ENCODE peak calls at places on chromosomes 13 and 19, in seven cellular contexts. One of them, this sample, is unnamed.

GRCh38 chr13:20121154-20121515 is 39.7 kb downstream of the GJA3 start:
- DNase-seq in GM06990: no peak
- DNase-seq in CD4-positive, alpha-beta T cell: no peak
- DNase-seq in fibroblast of mammary gland: no peak
- DNase-seq in cardiac fibroblast: no peak
- DNase-seq in GM10248: no peak
- DNase-seq in GDM1: peak; percentile 23
- DNase-seq in this sample: no peak

GRCh38 chr19:58395220-58395978 is at the start of gene RNF225:
- DNase-seq in GM06990: no peak
- DNase-seq in CD4-positive, alpha-beta T cell: no peak
- DNase-seq in fibroblast of mammary gland: peak; percentile 13
- DNase-seq in cardiac fibroblast: no peak
- DNase-seq in GM10248: no peak
- DNase-seq in GDM1: no peak
- DNase-seq in this sample: no peak

GRCh38 chr13:34176636-34177035 is 358.7 kb downstream of the RFC3 start:
- DNase-seq in GM06990: no peak
- DNase-seq in CD4-positive, alpha-beta T cell: no peak
- DNase-seq in fibroblast of mammary gland: no peak
- DNase-seq in cardiac fibroblast: no peak
- DNase-seq in GM10248: no peak
- DNase-seq in GDM1: no peak
- DNase-seq in this sample: no peak

GRCh38 chr19:40601061-40601973 is at the start of gene LTBP4:
- DNase-seq in GM06990: no peak
- DNase-seq in CD4-positive, alpha-beta T cell: no peak
- DNase-seq in fibroblast of mammary gland: no peak
- DNase-seq in cardiac fibroblast: peak; percentile 28
- DNase-seq in GM10248: no peak
- DNase-seq in GDM1: no peak
- DNase-seq in this sample: no peak

GRCh38 chr13:76293346-76293745 is 592.9 kb downstream of the KCTD12 start:
- DNase-seq in GM06990: no peak
- DNase-seq in CD4-positive, alpha-beta T cell: no peak
- DNase-seq in fibroblast of mammary gland: peak; percentile 75
- DNase-seq in cardiac fibroblast: peak; percentile 90
- DNase-seq in GM10248: no peak
- DNase-seq in GDM1: no peak
- DNase-seq in this sample: peak; percentile 82

GRCh38 chr19:29170554-29170953 is 42.4 kb downstream of the UQCRFS1 start:
- DNase-seq in GM06990: peak; percentile 7
- DNase-seq in CD4-positive, alpha-beta T cell: no peak
- DNase-seq in fibroblast of mammary gland: no peak
- DNase-seq in cardiac fibroblast: no peak
- DNase-seq in GM10248: no peak
- DNase-seq in GDM1: no peak
- DNase-seq in this sample: no peak

GRCh38 chr19:29715695-29716581 is 877 bp upstream of the C19orf12 start:
- DNase-seq in GM06990: no peak
- DNase-seq in CD4-positive, alpha-beta T cell: no peak
- DNase-seq in fibroblast of mammary gland: peak; percentile 46
- DNase-seq in cardiac fibroblast: peak; percentile 46
- DNase-seq in GM10248: no peak
- DNase-seq in GDM1: no peak
- DNase-seq in this sample: no peak

GRCh38 chr19:50383307-50383851 is 768 bp upstream of the POLD1 start:
- DNase-seq in GM06990: no peak
- DNase-seq in CD4-positive, alpha-beta T cell: no peak
- DNase-seq in fibroblast of mammary gland: no peak
- DNase-seq in cardiac fibroblast: no peak
- DNase-seq in GM10248: no peak
- DNase-seq in GDM1: no peak
- DNase-seq in this sample: no peak

GRCh38 chr19:1451916-1452801 is 2.2 kb downstream of the APC2 start:
- DNase-seq in GM06990: no peak
- DNase-seq in CD4-positive, alpha-beta T cell: no peak
- DNase-seq in fibroblast of mammary gland: no peak
- DNase-seq in cardiac fibroblast: no peak
- DNase-seq in GM10248: no peak
- DNase-seq in GDM1: no peak
- DNase-seq in this sample: no peak

GRCh38 chr13:97879646-97880297 is 73.7 kb upstream of the IPO5 start:
- DNase-seq in GM06990: no peak
- DNase-seq in CD4-positive, alpha-beta T cell: no peak
- DNase-seq in fibroblast of mammary gland: peak; percentile 84
- DNase-seq in cardiac fibroblast: peak; percentile 94
- DNase-seq in GM10248: no peak
- DNase-seq in GDM1: no peak
- DNase-seq in this sample: peak; percentile 73

GRCh38 chr19:47723573-47723923 is 10.3 kb downstream of the EHD2 start:
- DNase-seq in GM06990: no peak
- DNase-seq in CD4-positive, alpha-beta T cell: no peak
- DNase-seq in fibroblast of mammary gland: peak; percentile 94
- DNase-seq in cardiac fibroblast: peak; percentile 94
- DNase-seq in GM10248: no peak
- DNase-seq in GDM1: peak; percentile 46
- DNase-seq in this sample: peak; percentile 80

GRCh38 chr19:34479396-34479795 is 2.2 kb upstream of the WTIP start:
- DNase-seq in GM06990: no peak
- DNase-seq in CD4-positive, alpha-beta T cell: no peak
- DNase-seq in fibroblast of mammary gland: no peak
- DNase-seq in cardiac fibroblast: no peak
- DNase-seq in GM10248: no peak
- DNase-seq in GDM1: no peak
- DNase-seq in this sample: no peak

GRCh38 chr13:46885018-46885417 is 11.8 kb downstream of the HTR2A start:
- DNase-seq in GM06990: no peak
- DNase-seq in CD4-positive, alpha-beta T cell: no peak
- DNase-seq in fibroblast of mammary gland: peak; percentile 58
- DNase-seq in cardiac fibroblast: peak; percentile 23
- DNase-seq in GM10248: no peak
- DNase-seq in GDM1: no peak
- DNase-seq in this sample: no peak

GRCh38 chr13:113742000-113742441 is 17.0 kb upstream of the TMEM255B start:
- DNase-seq in GM06990: no peak
- DNase-seq in CD4-positive, alpha-beta T cell: no peak
- DNase-seq in fibroblast of mammary gland: peak; percentile 58
- DNase-seq in cardiac fibroblast: peak; percentile 36
- DNase-seq in GM10248: no peak
- DNase-seq in GDM1: no peak
- DNase-seq in this sample: no peak

GRCh38 chr13:20360041-20360491 is 127.9 kb upstream of the GJB6 start:
- DNase-seq in GM06990: no peak
- DNase-seq in CD4-positive, alpha-beta T cell: no peak
- DNase-seq in fibroblast of mammary gland: peak; percentile 76
- DNase-seq in cardiac fibroblast: peak; percentile 42
- DNase-seq in GM10248: no peak
- DNase-seq in GDM1: no peak
- DNase-seq in this sample: peak; percentile 17

GRCh38 chr13:79423801-79424642 is 18.0 kb upstream of the RBM26 start:
- DNase-seq in GM06990: no peak
- DNase-seq in CD4-positive, alpha-beta T cell: no peak
- DNase-seq in fibroblast of mammary gland: peak; percentile 65
- DNase-seq in cardiac fibroblast: peak; percentile 78
- DNase-seq in GM10248: peak; percentile 25
- DNase-seq in GDM1: no peak
- DNase-seq in this sample: no peak

GRCh38 chr13:52892925-52893324 is 44.5 kb upstream of the PCDH8 start:
- DNase-seq in GM06990: no peak
- DNase-seq in CD4-positive, alpha-beta T cell: no peak
- DNase-seq in fibroblast of mammary gland: no peak
- DNase-seq in cardiac fibroblast: no peak
- DNase-seq in GM10248: no peak
- DNase-seq in GDM1: no peak
- DNase-seq in this sample: no peak

GRCh38 chr19:17243854-17244617 is 1.7 kb downstream of the NR2F6 start:
- DNase-seq in GM06990: no peak
- DNase-seq in CD4-positive, alpha-beta T cell: no peak
- DNase-seq in fibroblast of mammary gland: peak; percentile 58
- DNase-seq in cardiac fibroblast: peak; percentile 68
- DNase-seq in GM10248: no peak
- DNase-seq in GDM1: no peak
- DNase-seq in this sample: no peak

GRCh38 chr13:113273856-113274590 is 23.0 kb upstream of the LAMP1 start:
- DNase-seq in GM06990: no peak
- DNase-seq in CD4-positive, alpha-beta T cell: no peak
- DNase-seq in fibroblast of mammary gland: peak; percentile 81
- DNase-seq in cardiac fibroblast: peak; percentile 82
- DNase-seq in GM10248: no peak
- DNase-seq in GDM1: no peak
- DNase-seq in this sample: peak; percentile 27

GRCh38 chr19:34269489-34269888 is 15.1 kb downstream of the GARRE1 start:
- DNase-seq in GM06990: peak; percentile 26
- DNase-seq in CD4-positive, alpha-beta T cell: no peak
- DNase-seq in fibroblast of mammary gland: no peak
- DNase-seq in cardiac fibroblast: peak; percentile 16
- DNase-seq in GM10248: no peak
- DNase-seq in GDM1: no peak
- DNase-seq in this sample: no peak

GRCh38 chr13:33494596-33495214 is 209.2 kb upstream of the STARD13 start:
- DNase-seq in GM06990: no peak
- DNase-seq in CD4-positive, alpha-beta T cell: no peak
- DNase-seq in fibroblast of mammary gland: peak; percentile 90
- DNase-seq in cardiac fibroblast: peak; percentile 97
- DNase-seq in GM10248: no peak
- DNase-seq in GDM1: peak; percentile 88
- DNase-seq in this sample: peak; percentile 72

GRCh38 chr13:107842562-107843180 is 372.7 kb downstream of the LIG4 start:
- DNase-seq in GM06990: no peak
- DNase-seq in CD4-positive, alpha-beta T cell: no peak
- DNase-seq in fibroblast of mammary gland: no peak
- DNase-seq in cardiac fibroblast: no peak
- DNase-seq in GM10248: no peak
- DNase-seq in GDM1: no peak
- DNase-seq in this sample: no peak

GRCh38 chr13:101447852-101448251 is 4.6 kb upstream of the ITGBL1 start:
- DNase-seq in GM06990: no peak
- DNase-seq in CD4-positive, alpha-beta T cell: no peak
- DNase-seq in fibroblast of mammary gland: peak; percentile 28
- DNase-seq in cardiac fibroblast: peak; percentile 27
- DNase-seq in GM10248: no peak
- DNase-seq in GDM1: no peak
- DNase-seq in this sample: no peak

GRCh38 chr13:99542788-99543406 is 41.6 kb downstream of the TM9SF2 start:
- DNase-seq in GM06990: peak; percentile 84
- DNase-seq in CD4-positive, alpha-beta T cell: peak; percentile 24
- DNase-seq in fibroblast of mammary gland: no peak
- DNase-seq in cardiac fibroblast: no peak
- DNase-seq in GM10248: peak; percentile 79
- DNase-seq in GDM1: no peak
- DNase-seq in this sample: no peak

GRCh38 chr19:3387645-3388589 is 21.5 kb downstream of the NFIC start:
- DNase-seq in GM06990: no peak
- DNase-seq in CD4-positive, alpha-beta T cell: no peak
- DNase-seq in fibroblast of mammary gland: peak; percentile 64
- DNase-seq in cardiac fibroblast: no peak
- DNase-seq in GM10248: no peak
- DNase-seq in GDM1: no peak
- DNase-seq in this sample: no peak

GRCh38 chr19:30065680-30066606 is 123.9 kb downstream of the URI1 start:
- DNase-seq in GM06990: no peak
- DNase-seq in CD4-positive, alpha-beta T cell: no peak
- DNase-seq in fibroblast of mammary gland: no peak
- DNase-seq in cardiac fibroblast: no peak
- DNase-seq in GM10248: no peak
- DNase-seq in GDM1: no peak
- DNase-seq in this sample: no peak

GRCh38 chr13:41603917-41604316 is 146.6 kb downstream of the RGCC start:
- DNase-seq in GM06990: no peak
- DNase-seq in CD4-positive, alpha-beta T cell: no peak
- DNase-seq in fibroblast of mammary gland: peak; percentile 88
- DNase-seq in cardiac fibroblast: peak; percentile 92
- DNase-seq in GM10248: no peak
- DNase-seq in GDM1: no peak
- DNase-seq in this sample: no peak

GRCh38 chr13:23292596-23292995 is 111.8 kb downstream of the SGCG start:
- DNase-seq in GM06990: no peak
- DNase-seq in CD4-positive, alpha-beta T cell: no peak
- DNase-seq in fibroblast of mammary gland: no peak
- DNase-seq in cardiac fibroblast: peak; percentile 54
- DNase-seq in GM10248: no peak
- DNase-seq in GDM1: no peak
- DNase-seq in this sample: no peak

GRCh38 chr13:41587490-41587889 is 130.1 kb downstream of the RGCC start:
- DNase-seq in GM06990: no peak
- DNase-seq in CD4-positive, alpha-beta T cell: peak; percentile 44
- DNase-seq in fibroblast of mammary gland: no peak
- DNase-seq in cardiac fibroblast: no peak
- DNase-seq in GM10248: no peak
- DNase-seq in GDM1: no peak
- DNase-seq in this sample: no peak

GRCh38 chr13:59790626-59791025 is 373.1 kb downstream of the DIAPH3 start:
- DNase-seq in GM06990: no peak
- DNase-seq in CD4-positive, alpha-beta T cell: no peak
- DNase-seq in fibroblast of mammary gland: peak; percentile 1
- DNase-seq in cardiac fibroblast: peak; percentile 12
- DNase-seq in GM10248: no peak
- DNase-seq in GDM1: no peak
- DNase-seq in this sample: peak; percentile 12